ENCODE peak calls at places on chromosomes 5 and 9, in ten cellular contexts. S is activated naive CD4-positive, alpha-beta T cell treated with anti-CD3 and anti-CD28 coated beads for 36 hours; V is sciatic nerve; D is endothelial cell; L is hippocampal formation; H is ureter; Z is D341Med; I is mucosa of gallbladder; E is mucosa of descending colon; T is GDM1. N is an unnamed sample.

GRCh38 chr9:126109575-126109974 is 217.1 kb upstream of the MVB12B start:
- DNase-seq in S (no peak), V (no peak), D (no peak), L (no peak), H (no peak), Z (no peak), I (no peak), E (no peak), T (no peak), N (no peak)

GRCh38 chr9:89639367-89639795 is 34.6 kb downstream of the GADD45G start:
- DNase-seq in S (no peak), V (no peak), D (no peak), L (peak; percentile 40), H (peak; percentile 71), Z (no peak), I (peak; percentile 33), E (no peak), T (no peak), N (peak; percentile 64)

GRCh38 chr5:111983459-111983858 is 226.5 kb upstream of the NREP start:
- DNase-seq in S (no peak), V (no peak), D (no peak), L (no peak), H (no peak), Z (no peak), I (no peak), E (no peak), T (no peak), N (no peak)

GRCh38 chr9:21095561-21095960 is 17.8 kb upstream of the IFNB1 start:
- DNase-seq in S (no peak), V (no peak), D (no peak), L (no peak), H (no peak), Z (no peak), I (no peak), E (no peak), T (no peak), N (no peak)

GRCh38 chr9:131366745-131367401 is 27.0 kb upstream of the PRRC2B start:
- DNase-seq in S (peak; percentile 25), V (no peak), D (peak; percentile 36), L (no peak), H (no peak), Z (peak; percentile 71), I (no peak), E (no peak), T (no peak), N (peak; percentile 53)

GRCh38 chr5:89697581-89697980 is 712.0 kb downstream of the CETN3 start:
- DNase-seq in S (no peak), V (no peak), D (no peak), L (no peak), H (no peak), Z (no peak), I (no peak), E (no peak), T (no peak), N (no peak)

GRCh38 chr5:1637639-1638481 is 114.1 kb upstream of the LPCAT1 start:
- DNase-seq in S (no peak), V (no peak), D (no peak), L (no peak), H (no peak), Z (no peak), I (no peak), E (no peak), T (no peak), N (no peak)

GRCh38 chr9:107221321-107221720 is 61.8 kb upstream of the RAD23B start:
- DNase-seq in S (no peak), V (no peak), D (no peak), L (no peak), H (no peak), Z (no peak), I (no peak), E (no peak), T (no peak), N (no peak)

GRCh38 chr5:10903786-10904560 is 142.9 kb upstream of the DAP start:
- DNase-seq in S (no peak), V (no peak), D (no peak), L (no peak), H (no peak), Z (no peak), I (no peak), E (no peak), T (no peak), N (no peak)

GRCh38 chr5:148511832-148512347 is 128.1 kb downstream of the FBXO38 start:
- DNase-seq in S (no peak), V (no peak), D (no peak), L (no peak), H (no peak), Z (no peak), I (no peak), E (no peak), T (no peak), N (no peak)

GRCh38 chr9:112836394-112836793 is 54.3 kb downstream of the SLC46A2 start:
- DNase-seq in S (no peak), V (no peak), D (no peak), L (no peak), H (no peak), Z (no peak), I (peak; percentile 59), E (peak; percentile 58), T (no peak), N (peak; percentile 51)

GRCh38 chr5:79573983-79574890 is 38.0 kb upstream of the TENT2 start:
- DNase-seq in S (no peak), V (no peak), D (no peak), L (no peak), H (no peak), Z (no peak), I (no peak), E (no peak), T (no peak), N (no peak)

GRCh38 chr5:96743065-96743768 is 64.5 kb downstream of the ERAP1 start:
- DNase-seq in S (no peak), V (no peak), D (no peak), L (no peak), H (no peak), Z (no peak), I (no peak), E (no peak), T (no peak), N (no peak)

GRCh38 chr5:142906863-142907671 is 136.9 kb downstream of the ARHGAP26 start:
- DNase-seq in S (no peak), V (no peak), D (no peak), L (no peak), H (no peak), Z (no peak), I (no peak), E (no peak), T (no peak), N (no peak)

GRCh38 chr5:131289738-131290137 is 25.9 kb downstream of the CDC42SE2 start:
- DNase-seq in S (peak; percentile 60), V (no peak), D (no peak), L (no peak), H (no peak), Z (no peak), I (no peak), E (no peak), T (no peak), N (no peak)

GRCh38 chr5:65774346-65774745 is 52.3 kb downstream of the NLN start:
- DNase-seq in S (no peak), V (no peak), D (no peak), L (no peak), H (no peak), Z (no peak), I (no peak), E (no peak), T (no peak), N (no peak)

GRCh38 chr9:4815381-4815956 is 22.7 kb downstream of the RCL1 start:
- DNase-seq in S (no peak), V (no peak), D (no peak), L (no peak), H (no peak), Z (no peak), I (no peak), E (no peak), T (no peak), N (no peak)

GRCh38 chr9:125418404-125418803 is 156.8 kb downstream of the GAPVD1 start:
- DNase-seq in S (no peak), V (no peak), D (no peak), L (no peak), H (no peak), Z (no peak), I (no peak), E (no peak), T (no peak), N (no peak)

GRCh38 chr9:36748322-36748899 is 175.7 kb downstream of the MELK start:
- DNase-seq in S (peak; percentile 57), V (no peak), D (peak; percentile 82), L (no peak), H (no peak), Z (no peak), I (peak; percentile 44), E (peak; percentile 44), T (peak; percentile 38), N (peak; percentile 27)

GRCh38 chr5:80255425-80255751 is 460 bp downstream of the SERINC5 start:
- DNase-seq in S (peak; percentile 73), V (peak; percentile 82), D (peak; percentile 69), L (peak; percentile 68), H (peak; percentile 60), Z (peak; percentile 84), I (peak; percentile 67), E (peak; percentile 87), T (peak; percentile 38), N (peak; percentile 73)

GRCh38 chr9:113011911-113012381 is at the start of gene ZNF883:
- DNase-seq in S (peak; percentile 37), V (peak; percentile 60), D (peak; percentile 59), L (peak; percentile 41), H (peak; percentile 51), Z (peak; percentile 89), I (peak; percentile 58), E (peak; percentile 38), T (no peak), N (peak; percentile 30)

GRCh38 chr9:89493671-89494070 is 4.2 kb downstream of the SEMA4D start:
- DNase-seq in S (no peak), V (no peak), D (no peak), L (no peak), H (no peak), Z (no peak), I (no peak), E (no peak), T (no peak), N (no peak)

GRCh38 chr5:171226864-171227263 is 82.2 kb upstream of the TLX3 start:
- DNase-seq in S (no peak), V (no peak), D (no peak), L (no peak), H (no peak), Z (no peak), I (no peak), E (no peak), T (no peak), N (no peak)

GRCh38 chr5:97745817-97746216 is 562.8 kb upstream of the RIOK2 start:
- DNase-seq in S (no peak), V (no peak), D (no peak), L (no peak), H (no peak), Z (no peak), I (no peak), E (no peak), T (no peak), N (no peak)

GRCh38 chr5:52800394-52801213 is 12.9 kb downstream of the ITGA1 start:
- DNase-seq in S (peak; percentile 73), V (peak; percentile 71), D (peak; percentile 60), L (peak; percentile 19), H (peak; percentile 67), Z (peak; percentile 43), I (peak; percentile 58), E (peak; percentile 76), T (peak; percentile 33), N (peak; percentile 73)

GRCh38 chr5:180646289-180646962 is 3.0 kb downstream of the FLT4 start:
- DNase-seq in S (no peak), V (no peak), D (no peak), L (no peak), H (no peak), Z (peak; percentile 17), I (no peak), E (no peak), T (no peak), N (no peak)

GRCh38 chr9:95023217-95024003 is 294.1 kb downstream of the FANCC start:
- DNase-seq in S (no peak), V (no peak), D (no peak), L (peak; percentile 18), H (no peak), Z (no peak), I (no peak), E (no peak), T (no peak), N (no peak)

GRCh38 chr5:23014251-23014650 is 161.1 kb upstream of the CDH12 start:
- DNase-seq in S (no peak), V (no peak), D (no peak), L (no peak), H (no peak), Z (no peak), I (no peak), E (no peak), T (no peak), N (no peak)

N was measured in stomach.